ENCODE peak calls at places on chromosomes 13 and 19, in ten cellular contexts. H is endothelial cell; G is non-pigmented ciliary epithelial cell; P is activated CD4-positive, alpha-beta T cell treated with anti-CD3 and anti-CD28 coated beads, Interleukin-2, amount 50 U/mL, for 1 hour; V is naive thymus-derived CD8-positive, alpha-beta T cell; N is activated gamma-delta T cell; D is NCI-H146; O is uterus; L is stimulated activated CD4-positive, alpha-beta T cell treated with anti-CD3 and anti-CD28 coated beads, TNF-alpha, amount 100 ng/mL, for 4 hours; Y is heart right ventricle. E is an unnamed sample.

GRCh38 chr19:10001899-10002298 is 8.4 kb downstream of the COL5A3 start:
- DNase-seq in H (peak; percentile 23), G (no peak), P (no peak), V (no peak), N (no peak), D (no peak), O (no peak), L (no peak), Y (peak; percentile 71), E (no peak)

GRCh38 chr19:10611907-10612306 is 13.4 kb upstream of the SLC44A2 start:
- DNase-seq in H (no peak), G (no peak), P (no peak), V (no peak), N (no peak), D (no peak), O (no peak), L (no peak), Y (no peak), E (no peak)

GRCh38 chr19:48330012-48330681 is 4.8 kb downstream of the EMP3 start:
- DNase-seq in H (peak; percentile 77), G (no peak), P (peak; percentile 82), V (peak; percentile 85), N (peak; percentile 61), D (peak; percentile 97), O (peak; percentile 54), L (peak; percentile 55), Y (peak; percentile 74), E (no peak)

GRCh38 chr19:3361384-3362216 is 4.8 kb upstream of the NFIC start:
- DNase-seq in H (no peak), G (no peak), P (no peak), V (no peak), N (no peak), D (no peak), O (no peak), L (no peak), Y (no peak), E (no peak)

GRCh38 chr19:13072206-13072898 is 30.3 kb downstream of the LYL1 start:
- DNase-seq in H (no peak), G (no peak), P (no peak), V (no peak), N (no peak), D (no peak), O (no peak), L (no peak), Y (no peak), E (no peak)

GRCh38 chr19:2164020-2164988 is 571 bp downstream of the DOT1L start:
- DNase-seq in H (peak; percentile 36), G (no peak), P (no peak), V (no peak), N (no peak), D (no peak), O (peak; percentile 63), L (no peak), Y (no peak), E (no peak)

GRCh38 chr19:55678121-55678671 is 3.2 kb downstream of the EPN1 start:
- DNase-seq in H (no peak), G (no peak), P (no peak), V (no peak), N (no peak), D (no peak), O (no peak), L (no peak), Y (no peak), E (no peak)

GRCh38 chr19:36207605-36208252 is 6.7 kb downstream of the ZNF565 start:
- DNase-seq in H (no peak), G (no peak), P (no peak), V (no peak), N (no peak), D (no peak), O (no peak), L (no peak), Y (no peak), E (no peak)

GRCh38 chr13:77384999-77385398 is 58.1 kb upstream of the MYCBP2 start:
- DNase-seq in H (no peak), G (no peak), P (no peak), V (no peak), N (no peak), D (no peak), O (no peak), L (no peak), Y (no peak), E (no peak)

E was measured in H54.